ENCODE peak calls at places on chromosomes 13 and 19, in ten cellular contexts. One of them, this sample, is unnamed.
A peak's percentile ranks its signal among the peaks of the same experiment; 100 is the strongest.

GRCh38 chr19:1324792-1325567 is 39.3 kb downstream of the EFNA2 start:
- DNase-seq in OCI-LY7: no peak
- DNase-seq in colonic mucosa: peak; percentile 61
- DNase-seq in C1 segment of cervical spinal cord: no peak
- DNase-seq in testis: peak; percentile 90
- DNase-seq in Right ventricle myocardium superior: peak; percentile 61
- DNase-seq in midbrain: peak; percentile 54
- DNase-seq in GM03348: peak; percentile 89
- DNase-seq in NCI-H1694: peak; percentile 3
- DNase-seq in left lung: peak; percentile 52
- DNase-seq in this sample: peak; percentile 66

GRCh38 chr13:93039131-93039530 is 187.5 kb upstream of the GPC6 start:
- DNase-seq in OCI-LY7: no peak
- DNase-seq in colonic mucosa: no peak
- DNase-seq in C1 segment of cervical spinal cord: no peak
- DNase-seq in testis: no peak
- DNase-seq in Right ventricle myocardium superior: no peak
- DNase-seq in midbrain: no peak
- DNase-seq in GM03348: peak; percentile 7
- DNase-seq in NCI-H1694: no peak
- DNase-seq in left lung: no peak
- DNase-seq in this sample: no peak

GRCh38 chr13:50292082-50292481 is 276.8 kb downstream of the KCNRG start:
- DNase-seq in OCI-LY7: no peak
- DNase-seq in colonic mucosa: no peak
- DNase-seq in C1 segment of cervical spinal cord: no peak
- DNase-seq in testis: no peak
- DNase-seq in Right ventricle myocardium superior: no peak
- DNase-seq in midbrain: no peak
- DNase-seq in GM03348: no peak
- DNase-seq in NCI-H1694: no peak
- DNase-seq in left lung: no peak
- DNase-seq in this sample: no peak

GRCh38 chr19:32895384-32895783 is 25.8 kb upstream of the SLC7A9 start:
- DNase-seq in OCI-LY7: no peak
- DNase-seq in colonic mucosa: no peak
- DNase-seq in C1 segment of cervical spinal cord: no peak
- DNase-seq in testis: no peak
- DNase-seq in Right ventricle myocardium superior: no peak
- DNase-seq in midbrain: no peak
- DNase-seq in GM03348: no peak
- DNase-seq in NCI-H1694: no peak
- DNase-seq in left lung: no peak
- DNase-seq in this sample: no peak

GRCh38 chr19:17680235-17680722 is 7.9 kb downstream of the UNC13A start:
- DNase-seq in OCI-LY7: peak; percentile 29
- DNase-seq in colonic mucosa: peak; percentile 24
- DNase-seq in C1 segment of cervical spinal cord: peak; percentile 11
- DNase-seq in testis: peak; percentile 84
- DNase-seq in Right ventricle myocardium superior: peak; percentile 85
- DNase-seq in midbrain: peak; percentile 1
- DNase-seq in GM03348: peak; percentile 79
- DNase-seq in NCI-H1694: no peak
- DNase-seq in left lung: peak; percentile 63
- DNase-seq in this sample: no peak

GRCh38 chr13:28851422-28851821 is 31.3 kb downstream of the MTUS2 start:
- DNase-seq in OCI-LY7: no peak
- DNase-seq in colonic mucosa: no peak
- DNase-seq in C1 segment of cervical spinal cord: no peak
- DNase-seq in testis: no peak
- DNase-seq in Right ventricle myocardium superior: no peak
- DNase-seq in midbrain: no peak
- DNase-seq in GM03348: no peak
- DNase-seq in NCI-H1694: no peak
- DNase-seq in left lung: no peak
- DNase-seq in this sample: no peak

GRCh38 chr19:29476528-29476927 is 49.3 kb upstream of the VSTM2B start:
- DNase-seq in OCI-LY7: no peak
- DNase-seq in colonic mucosa: no peak
- DNase-seq in C1 segment of cervical spinal cord: no peak
- DNase-seq in testis: no peak
- DNase-seq in Right ventricle myocardium superior: no peak
- DNase-seq in midbrain: no peak
- DNase-seq in GM03348: peak; percentile 0
- DNase-seq in NCI-H1694: no peak
- DNase-seq in left lung: no peak
- DNase-seq in this sample: no peak

GRCh38 chr19:47778954-47779351 is 450 bp downstream of the SELENOW start:
- DNase-seq in OCI-LY7: peak; percentile 11
- DNase-seq in colonic mucosa: peak; percentile 78
- DNase-seq in C1 segment of cervical spinal cord: peak; percentile 35
- DNase-seq in testis: no peak
- DNase-seq in Right ventricle myocardium superior: peak; percentile 50
- DNase-seq in midbrain: peak; percentile 58
- DNase-seq in GM03348: peak; percentile 57
- DNase-seq in NCI-H1694: no peak
- DNase-seq in left lung: peak; percentile 52
- DNase-seq in this sample: no peak

GRCh38 chr13:98405107-98405571 is 171.8 kb downstream of the STK24 start:
- DNase-seq in OCI-LY7: no peak
- DNase-seq in colonic mucosa: no peak
- DNase-seq in C1 segment of cervical spinal cord: no peak
- DNase-seq in testis: no peak
- DNase-seq in Right ventricle myocardium superior: no peak
- DNase-seq in midbrain: peak; percentile 29
- DNase-seq in GM03348: peak; percentile 60
- DNase-seq in NCI-H1694: no peak
- DNase-seq in left lung: no peak
- DNase-seq in this sample: peak; percentile 36

GRCh38 chr13:114154476-114154875 is 22.1 kb upstream of the RASA3 start:
- DNase-seq in OCI-LY7: peak; percentile 25
- DNase-seq in colonic mucosa: no peak
- DNase-seq in C1 segment of cervical spinal cord: no peak
- DNase-seq in testis: no peak
- DNase-seq in Right ventricle myocardium superior: no peak
- DNase-seq in midbrain: no peak
- DNase-seq in GM03348: no peak
- DNase-seq in NCI-H1694: no peak
- DNase-seq in left lung: no peak
- DNase-seq in this sample: no peak

GRCh38 chr19:41700381-41701195 is 7.8 kb upstream of the CEACAM5 start:
- DNase-seq in OCI-LY7: no peak
- DNase-seq in colonic mucosa: peak; percentile 23
- DNase-seq in C1 segment of cervical spinal cord: no peak
- DNase-seq in testis: no peak
- DNase-seq in Right ventricle myocardium superior: no peak
- DNase-seq in midbrain: no peak
- DNase-seq in GM03348: no peak
- DNase-seq in NCI-H1694: no peak
- DNase-seq in left lung: no peak
- DNase-seq in this sample: no peak

GRCh38 chr19:54172413-54172763 is 572 bp downstream of the TMC4 start:
- DNase-seq in OCI-LY7: no peak
- DNase-seq in colonic mucosa: peak; percentile 66
- DNase-seq in C1 segment of cervical spinal cord: no peak
- DNase-seq in testis: no peak
- DNase-seq in Right ventricle myocardium superior: no peak
- DNase-seq in midbrain: no peak
- DNase-seq in GM03348: no peak
- DNase-seq in NCI-H1694: no peak
- DNase-seq in left lung: no peak
- DNase-seq in this sample: no peak

GRCh38 chr13:99151516-99151915 is 49.1 kb upstream of the UBAC2 start:
- DNase-seq in OCI-LY7: no peak
- DNase-seq in colonic mucosa: no peak
- DNase-seq in C1 segment of cervical spinal cord: no peak
- DNase-seq in testis: no peak
- DNase-seq in Right ventricle myocardium superior: no peak
- DNase-seq in midbrain: no peak
- DNase-seq in GM03348: peak; percentile 55
- DNase-seq in NCI-H1694: no peak
- DNase-seq in left lung: no peak
- DNase-seq in this sample: no peak

GRCh38 chr19:29841559-29842367 is 30.0 kb downstream of the CCNE1 start:
- DNase-seq in OCI-LY7: peak; percentile 42
- DNase-seq in colonic mucosa: peak; percentile 31
- DNase-seq in C1 segment of cervical spinal cord: no peak
- DNase-seq in testis: no peak
- DNase-seq in Right ventricle myocardium superior: no peak
- DNase-seq in midbrain: no peak
- DNase-seq in GM03348: no peak
- DNase-seq in NCI-H1694: no peak
- DNase-seq in left lung: no peak
- DNase-seq in this sample: peak; percentile 51

GRCh38 chr13:66210677-66211076 is 1019.5 kb downstream of the PCDH9 start:
- DNase-seq in OCI-LY7: no peak
- DNase-seq in colonic mucosa: no peak
- DNase-seq in C1 segment of cervical spinal cord: no peak
- DNase-seq in testis: no peak
- DNase-seq in Right ventricle myocardium superior: no peak
- DNase-seq in midbrain: no peak
- DNase-seq in GM03348: peak; percentile 70
- DNase-seq in NCI-H1694: no peak
- DNase-seq in left lung: no peak
- DNase-seq in this sample: no peak

GRCh38 chr13:40626977-40627376 is 39.5 kb downstream of the FOXO1 start:
- DNase-seq in OCI-LY7: no peak
- DNase-seq in colonic mucosa: no peak
- DNase-seq in C1 segment of cervical spinal cord: no peak
- DNase-seq in testis: no peak
- DNase-seq in Right ventricle myocardium superior: no peak
- DNase-seq in midbrain: no peak
- DNase-seq in GM03348: no peak
- DNase-seq in NCI-H1694: no peak
- DNase-seq in left lung: no peak
- DNase-seq in this sample: no peak

GRCh38 chr13:59409211-59409610 is 754.5 kb downstream of the DIAPH3 start:
- DNase-seq in OCI-LY7: no peak
- DNase-seq in colonic mucosa: no peak
- DNase-seq in C1 segment of cervical spinal cord: no peak
- DNase-seq in testis: peak; percentile 49
- DNase-seq in Right ventricle myocardium superior: peak; percentile 83
- DNase-seq in midbrain: peak; percentile 16
- DNase-seq in GM03348: no peak
- DNase-seq in NCI-H1694: no peak
- DNase-seq in left lung: no peak
- DNase-seq in this sample: no peak

GRCh38 chr13:96690998-96691397 is 303.3 kb downstream of the OXGR1 start:
- DNase-seq in OCI-LY7: no peak
- DNase-seq in colonic mucosa: no peak
- DNase-seq in C1 segment of cervical spinal cord: no peak
- DNase-seq in testis: no peak
- DNase-seq in Right ventricle myocardium superior: no peak
- DNase-seq in midbrain: no peak
- DNase-seq in GM03348: no peak
- DNase-seq in NCI-H1694: no peak
- DNase-seq in left lung: no peak
- DNase-seq in this sample: peak; percentile 80

GRCh38 chr13:44031555-44031954 is 151.9 kb downstream of the LACC1 start:
- DNase-seq in OCI-LY7: no peak
- DNase-seq in colonic mucosa: no peak
- DNase-seq in C1 segment of cervical spinal cord: no peak
- DNase-seq in testis: no peak
- DNase-seq in Right ventricle myocardium superior: no peak
- DNase-seq in midbrain: no peak
- DNase-seq in GM03348: no peak
- DNase-seq in NCI-H1694: no peak
- DNase-seq in left lung: no peak
- DNase-seq in this sample: no peak

GRCh38 chr19:55336101-55336500 is 3.6 kb upstream of the KMT5C start:
- DNase-seq in OCI-LY7: no peak
- DNase-seq in colonic mucosa: no peak
- DNase-seq in C1 segment of cervical spinal cord: no peak
- DNase-seq in testis: no peak
- DNase-seq in Right ventricle myocardium superior: no peak
- DNase-seq in midbrain: no peak
- DNase-seq in GM03348: peak; percentile 63
- DNase-seq in NCI-H1694: no peak
- DNase-seq in left lung: no peak
- DNase-seq in this sample: no peak

GRCh38 chr13:60139272-60139671 is 24.5 kb downstream of the DIAPH3 start:
- DNase-seq in OCI-LY7: no peak
- DNase-seq in colonic mucosa: no peak
- DNase-seq in C1 segment of cervical spinal cord: no peak
- DNase-seq in testis: no peak
- DNase-seq in Right ventricle myocardium superior: no peak
- DNase-seq in midbrain: no peak
- DNase-seq in GM03348: no peak
- DNase-seq in NCI-H1694: no peak
- DNase-seq in left lung: no peak
- DNase-seq in this sample: no peak

GRCh38 chr19:7257148-7258041 is 36.8 kb downstream of the INSR start:
- DNase-seq in OCI-LY7: no peak
- DNase-seq in colonic mucosa: peak; percentile 55
- DNase-seq in C1 segment of cervical spinal cord: no peak
- DNase-seq in testis: peak; percentile 58
- DNase-seq in Right ventricle myocardium superior: no peak
- DNase-seq in midbrain: no peak
- DNase-seq in GM03348: peak; percentile 37
- DNase-seq in NCI-H1694: no peak
- DNase-seq in left lung: peak; percentile 38
- DNase-seq in this sample: peak; percentile 12

GRCh38 chr13:75550159-75550567 is 572 bp downstream of the UCHL3 start:
- DNase-seq in OCI-LY7: peak; percentile 32
- DNase-seq in colonic mucosa: peak; percentile 62
- DNase-seq in C1 segment of cervical spinal cord: no peak
- DNase-seq in testis: peak; percentile 74
- DNase-seq in Right ventricle myocardium superior: no peak
- DNase-seq in midbrain: no peak
- DNase-seq in GM03348: peak; percentile 73
- DNase-seq in NCI-H1694: no peak
- DNase-seq in left lung: no peak
- DNase-seq in this sample: peak; percentile 48

GRCh38 chr13:97072297-97072696 is 78.0 kb upstream of the OXGR1 start:
- DNase-seq in OCI-LY7: no peak
- DNase-seq in colonic mucosa: no peak
- DNase-seq in C1 segment of cervical spinal cord: no peak
- DNase-seq in testis: no peak
- DNase-seq in Right ventricle myocardium superior: no peak
- DNase-seq in midbrain: no peak
- DNase-seq in GM03348: no peak
- DNase-seq in NCI-H1694: no peak
- DNase-seq in left lung: no peak
- DNase-seq in this sample: no peak

GRCh38 chr19:18832331-18833140 is 777 bp downstream of the UPF1 start:
- DNase-seq in OCI-LY7: peak; percentile 60
- DNase-seq in colonic mucosa: peak; percentile 40
- DNase-seq in C1 segment of cervical spinal cord: no peak
- DNase-seq in testis: peak; percentile 44
- DNase-seq in Right ventricle myocardium superior: peak; percentile 58
- DNase-seq in midbrain: no peak
- DNase-seq in GM03348: peak; percentile 56
- DNase-seq in NCI-H1694: no peak
- DNase-seq in left lung: no peak
- DNase-seq in this sample: peak; percentile 16

This sample was measured in SK-N-DZ.